ENCODE peak calls at places on chromosome 5, in five cellular contexts. One of them, this sample, is unnamed.

GRCh38 chr5:153476767-153477166 is 13.7 kb upstream of the GRIA1 start:
- DNase-seq in GM12891: no peak
- DNase-seq in SK-N-SH: no peak
- DNase-seq in GM12878: no peak
- DNase-seq in GM23338: peak
- DNase-seq in this sample: no peak

GRCh38 chr5:146130440-146131045 is 25.2 kb upstream of the PLAC8L1 start:
- DNase-seq in GM23338: peak
- DNase-seq in SK-N-SH: no peak
- DNase-seq in GM12891: no peak
- DNase-seq in GM12878: no peak
- DNase-seq in this sample: peak

GRCh38 chr5:113081881-113082546 is 105.4 kb downstream of the DCP2 start:
- DNase-seq in GM12878: no peak
- DNase-seq in GM23338: no peak
- DNase-seq in SK-N-SH: no peak
- DNase-seq in GM12891: no peak
- DNase-seq in this sample: no peak

GRCh38 chr5:173781432-173781825 is 106.7 kb upstream of the CPEB4 start:
- DNase-seq in GM12878: no peak
- DNase-seq in GM23338: no peak
- DNase-seq in SK-N-SH: no peak
- DNase-seq in GM12891: no peak
- DNase-seq in this sample: no peak

GRCh38 chr5:81826128-81826527 is 75.2 kb upstream of the SSBP2 start:
- DNase-seq in GM23338: peak
- DNase-seq in GM12878: no peak
- DNase-seq in GM12891: no peak
- DNase-seq in SK-N-SH: no peak
- DNase-seq in this sample: no peak

GRCh38 chr5:54063817-54064216 is 246.6 kb downstream of the ARL15 start:
- DNase-seq in GM12891: no peak
- DNase-seq in GM23338: no peak
- DNase-seq in GM12878: no peak
- DNase-seq in SK-N-SH: no peak
- DNase-seq in this sample: no peak

GRCh38 chr5:994821-995220 is 13.8 kb upstream of the NKD2 start:
- DNase-seq in GM23338: no peak
- DNase-seq in GM12878: no peak
- DNase-seq in SK-N-SH: no peak
- DNase-seq in GM12891: no peak
- DNase-seq in this sample: no peak

GRCh38 chr5:57780306-57780958 is 297.8 kb upstream of the ACTBL2 start:
- DNase-seq in GM12878: no peak
- DNase-seq in GM23338: peak
- DNase-seq in GM12891: no peak
- DNase-seq in SK-N-SH: no peak
- DNase-seq in this sample: no peak

GRCh38 chr5:168227001-168227400 is 64.4 kb upstream of the WWC1 start:
- DNase-seq in GM12878: no peak
- DNase-seq in SK-N-SH: no peak
- DNase-seq in GM23338: no peak
- DNase-seq in GM12891: no peak
- DNase-seq in this sample: no peak

GRCh38 chr5:134580001-134580460 is 52.6 kb downstream of the SAR1B start:
- DNase-seq in GM12891: no peak
- DNase-seq in GM23338: no peak
- DNase-seq in SK-N-SH: peak
- DNase-seq in GM12878: no peak
- DNase-seq in this sample: no peak
- TF ChIP-seq POLR2AphosphoS5 in GM12891: peak
- TF ChIP-seq POLR2AphosphoS5 in GM23338: no peak
- TF ChIP-seq POLR2AphosphoS5 in SK-N-SH: no peak
- TF ChIP-seq POLR2AphosphoS5 in GM12878: no peak
- TF ChIP-seq POLR2AphosphoS5 in this sample: no peak

GRCh38 chr5:111530298-111530740 is 18.0 kb upstream of the STARD4 start:
- DNase-seq in GM12891: peak
- DNase-seq in SK-N-SH: no peak
- DNase-seq in GM23338: no peak
- DNase-seq in GM12878: peak
- DNase-seq in this sample: no peak
- TF ChIP-seq POLR2AphosphoS5 in GM12891: no peak
- TF ChIP-seq POLR2AphosphoS5 in SK-N-SH: no peak
- TF ChIP-seq POLR2AphosphoS5 in GM23338: no peak
- TF ChIP-seq POLR2AphosphoS5 in GM12878: no peak
- TF ChIP-seq POLR2AphosphoS5 in this sample: no peak

DNA sequence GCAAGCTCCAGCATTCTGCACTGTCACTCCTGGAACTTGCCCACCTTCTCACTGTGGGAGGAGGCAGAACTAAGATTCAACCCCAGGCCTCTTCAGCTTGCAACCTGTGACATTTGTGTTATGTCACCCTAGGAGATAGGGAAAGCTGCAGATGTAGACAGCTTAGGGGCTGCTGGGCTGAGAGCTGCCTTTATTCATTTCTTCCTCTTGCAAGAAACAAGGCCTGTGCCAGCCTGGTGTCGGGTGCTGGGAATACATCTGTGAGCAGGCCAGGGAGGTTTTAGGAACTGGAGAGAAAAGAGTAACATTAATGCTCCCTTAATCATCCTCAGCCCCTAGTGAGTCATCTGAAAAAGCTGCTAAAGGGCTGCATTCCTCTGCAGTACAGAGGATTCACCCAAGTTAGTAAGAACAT is 101.8 kb downstream of the FGF18 start:
- DNase-seq in GM23338: peak
- DNase-seq in GM12891: no peak
- DNase-seq in SK-N-SH: peak
- DNase-seq in GM12878: no peak
- DNase-seq in this sample: no peak
- TF ChIP-seq POLR2AphosphoS5 in GM23338: no peak
- TF ChIP-seq POLR2AphosphoS5 in GM12891: no peak
- TF ChIP-seq POLR2AphosphoS5 in SK-N-SH: peak
- TF ChIP-seq POLR2AphosphoS5 in GM12878: no peak
- TF ChIP-seq POLR2AphosphoS5 in this sample: no peak

GRCh38 chr5:177537389-177538361 is 16.7 kb downstream of the FAM193B start:
- DNase-seq in GM12878: no peak
- DNase-seq in GM12891: no peak
- DNase-seq in GM23338: peak
- DNase-seq in SK-N-SH: no peak
- DNase-seq in this sample: no peak
- TF ChIP-seq POLR2AphosphoS5 in GM12878: no peak
- TF ChIP-seq POLR2AphosphoS5 in GM12891: no peak
- TF ChIP-seq POLR2AphosphoS5 in GM23338: no peak
- TF ChIP-seq POLR2AphosphoS5 in SK-N-SH: no peak
- TF ChIP-seq POLR2AphosphoS5 in this sample: peak

GRCh38 chr5:147858520-147858919 is 20.0 kb upstream of the SCGB3A2 start:
- DNase-seq in GM23338: no peak
- DNase-seq in GM12878: no peak
- DNase-seq in GM12891: no peak
- DNase-seq in SK-N-SH: no peak
- DNase-seq in this sample: no peak
- TF ChIP-seq POLR2AphosphoS5 in GM23338: peak
- TF ChIP-seq POLR2AphosphoS5 in GM12878: no peak
- TF ChIP-seq POLR2AphosphoS5 in GM12891: no peak
- TF ChIP-seq POLR2AphosphoS5 in SK-N-SH: no peak
- TF ChIP-seq POLR2AphosphoS5 in this sample: no peak

DNA sequence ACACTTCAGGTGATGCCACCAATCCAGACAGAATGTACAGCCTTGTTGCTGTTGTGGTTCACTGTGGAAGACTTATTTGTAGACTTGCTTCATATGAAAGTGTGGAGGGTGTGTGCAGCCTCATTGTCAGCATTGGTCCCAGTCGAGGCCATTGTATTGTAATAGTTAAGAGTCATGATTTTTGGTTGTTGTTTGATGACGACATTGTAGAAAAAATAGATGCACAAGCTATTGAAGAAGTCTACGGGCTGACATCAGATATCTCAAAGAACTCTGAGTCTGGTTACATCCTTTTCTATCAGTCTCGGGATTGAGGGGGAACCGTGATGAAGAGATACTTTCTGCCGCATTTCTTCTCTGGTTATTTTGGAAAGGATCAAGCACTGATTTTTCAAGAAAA is 56.4 kb upstream of the TLX3 start:
- DNase-seq in GM12891: no peak
- DNase-seq in GM23338: no peak
- DNase-seq in SK-N-SH: no peak
- DNase-seq in GM12878: no peak
- DNase-seq in this sample: no peak
- TF ChIP-seq POLR2AphosphoS5 in GM12891: no peak
- TF ChIP-seq POLR2AphosphoS5 in GM23338: no peak
- TF ChIP-seq POLR2AphosphoS5 in SK-N-SH: no peak
- TF ChIP-seq POLR2AphosphoS5 in GM12878: no peak
- TF ChIP-seq POLR2AphosphoS5 in this sample: no peak

GRCh38 chr5:132260051-132260450 is 2.6 kb downstream of the PDLIM4 start:
- DNase-seq in SK-N-SH: peak
- DNase-seq in GM23338: no peak
- DNase-seq in GM12878: no peak
- DNase-seq in GM12891: no peak
- DNase-seq in this sample: no peak

GRCh38 chr5:132257131-132258101 is at the start of gene PDLIM4:
- DNase-seq in SK-N-SH: peak
- DNase-seq in GM12891: peak
- DNase-seq in GM12878: no peak
- DNase-seq in GM23338: peak
- DNase-seq in this sample: no peak

GRCh38 chr5:132258102-132259060 is 885 bp downstream of the PDLIM4 start:
- DNase-seq in SK-N-SH: peak
- DNase-seq in GM23338: no peak
- DNase-seq in GM12891: peak
- DNase-seq in GM12878: no peak
- DNase-seq in this sample: no peak

GRCh38 chr5:132260714-132261615 is 3.5 kb downstream of the PDLIM4 start:
- DNase-seq in GM12878: peak
- DNase-seq in SK-N-SH: no peak
- DNase-seq in GM12891: no peak
- DNase-seq in GM23338: no peak
- DNase-seq in this sample: no peak

DNA sequence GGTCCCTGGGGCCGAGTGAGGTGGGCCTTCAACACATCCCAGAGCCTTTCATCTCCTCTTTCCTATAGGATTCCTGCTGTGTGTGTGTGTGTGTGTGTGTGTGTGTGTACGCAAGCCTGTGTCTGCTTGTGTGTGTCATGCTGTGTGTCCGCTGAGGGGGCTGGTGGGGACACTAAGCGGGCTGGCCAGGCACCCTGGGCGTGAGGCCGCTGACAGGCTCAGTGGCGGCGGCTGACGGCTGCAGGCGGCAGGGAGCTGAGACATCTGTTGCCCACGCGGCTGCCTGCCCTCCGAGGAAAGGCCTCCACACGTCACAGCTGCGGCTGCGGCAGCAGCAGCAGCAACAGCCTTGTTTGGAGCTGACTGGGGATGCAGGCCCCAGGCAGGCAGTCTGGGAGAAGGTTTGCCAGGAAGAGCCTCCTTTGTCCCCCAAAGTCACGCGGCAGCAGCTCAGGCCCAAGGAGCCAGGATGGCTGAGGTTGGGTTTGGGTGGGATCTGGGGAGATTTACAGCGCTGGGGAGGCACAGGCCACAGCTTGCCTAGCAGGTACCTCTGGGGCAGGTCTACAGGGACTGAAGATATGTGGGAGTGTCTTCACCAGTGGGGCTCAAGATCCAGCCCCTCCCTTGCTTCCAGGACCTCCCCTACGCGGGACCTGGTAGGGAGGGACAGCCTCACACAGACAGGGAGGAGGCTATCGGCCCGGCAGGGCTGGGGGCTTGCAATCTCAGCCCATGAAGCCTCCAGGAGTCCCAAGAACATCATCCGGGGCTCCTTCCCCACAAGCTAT is 1.8 kb downstream of the PDLIM4 start:
- DNase-seq in SK-N-SH: peak
- DNase-seq in GM12878: no peak
- DNase-seq in GM23338: no peak
- DNase-seq in GM12891: no peak
- DNase-seq in this sample: no peak
- TF ChIP-seq POLR2AphosphoS5 in SK-N-SH: peak
- TF ChIP-seq POLR2AphosphoS5 in GM12878: no peak
- TF ChIP-seq POLR2AphosphoS5 in GM23338: no peak
- TF ChIP-seq POLR2AphosphoS5 in GM12891: no peak
- TF ChIP-seq POLR2AphosphoS5 in this sample: no peak

This sample was measured in Panc1.